ENCODE peak calls at places on chromosome 4, in four cellular contexts. One of them, this sample, is unnamed.

GRCh38 chr4:71607780-71608673 is 175.9 kb downstream of the GC start:
- DNase-seq in stomach: no peak
- DNase-seq in K562: no peak
- DNase-seq in A549: peak; percentile 87
- DNase-seq in this sample: no peak

GRCh38 chr4:79259242-79259641 is 66.6 kb downstream of the NAA11 start:
- DNase-seq in A549: no peak
- DNase-seq in K562: no peak
- DNase-seq in stomach: no peak
- DNase-seq in this sample: no peak

GRCh38 chr4:121072080-121072835 is at the start of gene NDNF:
- DNase-seq in A549: no peak
- DNase-seq in K562: no peak
- DNase-seq in stomach: no peak
- DNase-seq in this sample: peak; percentile 69

GRCh38 chr4:127304356-127304755 is 328.4 kb upstream of the INTU start:
- DNase-seq in A549: no peak
- DNase-seq in K562: no peak
- DNase-seq in stomach: no peak
- DNase-seq in this sample: no peak

GRCh38 chr4:133802741-133803140 is 398.8 kb downstream of the PABPC4L start:
- DNase-seq in A549: no peak
- DNase-seq in stomach: no peak
- DNase-seq in K562: no peak
- DNase-seq in this sample: no peak

GRCh38 chr4:4574792-4575191 is 32.9 kb upstream of the STX18 start:
- DNase-seq in K562: peak; percentile 4
- DNase-seq in stomach: no peak
- DNase-seq in A549: peak; percentile 48
- DNase-seq in this sample: peak; percentile 47

GRCh38 chr4:76251448-76252270 is at the start of gene FAM47E:
- DNase-seq in K562: peak; percentile 34
- DNase-seq in stomach: peak; percentile 88
- DNase-seq in A549: peak; percentile 57
- DNase-seq in this sample: peak; percentile 86

GRCh38 chr4:100848865-100849264 is 331.0 kb upstream of the EMCN start:
- DNase-seq in A549: peak; percentile 19
- DNase-seq in stomach: no peak
- DNase-seq in K562: no peak
- DNase-seq in this sample: no peak

GRCh38 chr4:37673523-37674192 is 12.5 kb downstream of the RELL1 start:
- DNase-seq in K562: no peak
- DNase-seq in stomach: no peak
- DNase-seq in A549: no peak
- DNase-seq in this sample: no peak

GRCh38 chr4:8121236-8122015 is 37.2 kb downstream of the ABLIM2 start:
- DNase-seq in K562: no peak
- DNase-seq in stomach: no peak
- DNase-seq in A549: no peak
- DNase-seq in this sample: no peak

GRCh38 chr4:128950796-128951195 is 141.3 kb downstream of the JADE1 start:
- DNase-seq in stomach: no peak
- DNase-seq in A549: no peak
- DNase-seq in K562: no peak
- DNase-seq in this sample: no peak

GRCh38 chr4:134650461-134650860 is 448.9 kb upstream of the PABPC4L start:
- DNase-seq in K562: no peak
- DNase-seq in stomach: no peak
- DNase-seq in A549: no peak
- DNase-seq in this sample: no peak

GRCh38 chr4:10114147-10114546 is 2.5 kb downstream of the WDR1 start:
- DNase-seq in K562: no peak
- DNase-seq in A549: no peak
- DNase-seq in stomach: no peak
- DNase-seq in this sample: no peak

GRCh38 chr4:47827339-47828047 is 10.4 kb downstream of the CORIN start:
- DNase-seq in K562: no peak
- DNase-seq in A549: no peak
- DNase-seq in stomach: no peak
- DNase-seq in this sample: no peak

GRCh38 chr4:134426821-134427220 is 225.2 kb upstream of the PABPC4L start:
- DNase-seq in A549: no peak
- DNase-seq in K562: no peak
- DNase-seq in stomach: no peak
- DNase-seq in this sample: no peak

GRCh38 chr4:26583865-26584652 is at the start of gene TBC1D19:
- DNase-seq in stomach: peak; percentile 91
- DNase-seq in A549: peak; percentile 88
- DNase-seq in K562: peak; percentile 90
- DNase-seq in this sample: peak; percentile 90
- TF ChIP-seq CTCF in stomach: no peak
- TF ChIP-seq CTCF in A549: no peak
- TF ChIP-seq CTCF in K562: no peak
- TF ChIP-seq CTCF in this sample: no peak

DNA sequence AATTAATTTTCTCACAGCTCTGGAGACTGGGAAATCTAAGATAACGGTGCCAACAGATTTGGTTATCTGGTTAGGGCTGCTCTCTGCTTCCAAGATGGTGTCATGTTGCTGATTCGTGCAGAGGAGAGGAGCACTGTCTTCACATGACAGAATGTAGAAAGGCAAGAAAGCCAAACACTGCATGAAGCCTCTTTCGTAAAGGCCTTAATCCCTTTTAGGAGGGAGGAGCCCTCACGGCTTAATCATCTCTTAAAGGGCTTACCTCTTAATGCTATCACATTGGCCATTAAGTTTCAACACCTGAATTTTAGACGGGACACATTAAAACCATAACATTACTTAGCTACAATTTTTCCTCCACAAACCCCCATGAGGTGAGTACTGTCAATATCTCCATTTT is 174.1 kb downstream of the COX18 start:
- DNase-seq in A549: no peak
- DNase-seq in stomach: no peak
- DNase-seq in K562: no peak
- DNase-seq in this sample: no peak
- H3K4me1 ChIP-seq in A549: no peaks in the 10 kb centered on the region
- H3K4me1 ChIP-seq in stomach: peaks cover 8% of the 10 kb centered on the region
- H3K4me1 ChIP-seq in K562: no peaks in the 10 kb centered on the region
- H3K4me1 ChIP-seq in this sample: no peaks in the 10 kb centered on the region

DNA sequence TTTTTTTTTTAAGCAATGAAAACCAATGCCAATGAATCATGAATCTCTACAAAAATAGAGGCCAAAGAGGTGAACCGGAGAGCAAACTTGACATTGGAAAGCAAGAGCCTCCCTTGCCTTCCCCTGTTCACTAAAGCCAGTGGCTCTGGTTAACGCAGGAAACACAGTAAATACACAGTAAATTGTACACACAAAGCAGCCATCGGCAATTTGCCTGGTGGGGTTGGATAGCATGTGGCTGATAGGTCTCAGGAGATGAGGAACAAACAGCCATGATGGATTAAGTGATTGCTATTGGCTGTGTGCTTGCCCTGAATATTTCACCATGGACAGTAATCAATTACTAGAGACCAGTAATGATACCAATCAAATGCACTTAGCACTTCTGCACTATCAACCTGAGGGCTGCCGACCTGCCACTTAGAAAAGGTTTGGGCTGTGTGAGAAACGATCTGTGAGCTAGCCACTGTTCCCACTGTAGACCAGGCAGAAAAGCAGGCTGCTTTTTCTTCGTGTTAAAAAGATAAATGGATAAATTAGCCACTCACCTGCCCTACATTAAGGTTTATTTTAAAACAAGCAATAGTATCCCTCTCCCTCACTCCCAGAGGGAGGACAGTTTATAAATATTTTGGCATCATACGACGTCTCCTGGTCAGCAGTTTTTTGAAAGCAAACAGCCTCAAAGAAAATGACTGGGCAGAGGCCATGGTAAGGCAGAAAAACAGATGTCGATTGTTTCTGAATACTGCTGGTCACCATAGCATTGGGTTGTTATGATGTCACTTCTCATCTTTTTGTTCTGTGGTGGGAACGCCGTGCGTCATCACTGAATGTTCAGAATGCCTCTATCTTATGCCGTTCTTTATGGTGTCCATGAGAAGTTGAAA is 167.1 kb downstream of the MAML3 start:
- DNase-seq in K562: no peak
- DNase-seq in A549: no peak
- DNase-seq in stomach: no peak
- DNase-seq in this sample: no peak
- TF ChIP-seq EP300 in K562: no peak
- TF ChIP-seq EP300 in A549: no peak
- TF ChIP-seq EP300 in stomach: no peak
- TF ChIP-seq EP300 in this sample: no peak

GRCh38 chr4:14254252-14254651 is 626.7 kb upstream of the BOD1L1 start:
- DNase-seq in A549: peak; percentile 11
- DNase-seq in K562: no peak
- DNase-seq in stomach: peak; percentile 49
- DNase-seq in this sample: peak; percentile 25
- TF ChIP-seq CTCF in A549: no peak
- TF ChIP-seq CTCF in K562: peak; percentile 14
- TF ChIP-seq CTCF in stomach: peak; percentile 50
- TF ChIP-seq CTCF in this sample: peak; percentile 35

GRCh38 chr4:82748781-82749504 is 49.7 kb downstream of the SCD5 start:
- DNase-seq in K562: peak; percentile 18
- DNase-seq in stomach: no peak
- DNase-seq in A549: no peak
- DNase-seq in this sample: no peak

GRCh38 chr4:82744284-82744963 is 54.2 kb downstream of the SCD5 start:
- DNase-seq in stomach: peak; percentile 82
- DNase-seq in A549: no peak
- DNase-seq in K562: no peak
- DNase-seq in this sample: no peak

GRCh38 chr4:82748176-82748575 is 50.4 kb downstream of the SCD5 start:
- DNase-seq in K562: no peak
- DNase-seq in A549: no peak
- DNase-seq in stomach: no peak
- DNase-seq in this sample: no peak

GRCh38 chr4:82745173-82745842 is 53.3 kb downstream of the SCD5 start:
- DNase-seq in K562: no peak
- DNase-seq in stomach: no peak
- DNase-seq in A549: no peak
- DNase-seq in this sample: no peak

DNA sequence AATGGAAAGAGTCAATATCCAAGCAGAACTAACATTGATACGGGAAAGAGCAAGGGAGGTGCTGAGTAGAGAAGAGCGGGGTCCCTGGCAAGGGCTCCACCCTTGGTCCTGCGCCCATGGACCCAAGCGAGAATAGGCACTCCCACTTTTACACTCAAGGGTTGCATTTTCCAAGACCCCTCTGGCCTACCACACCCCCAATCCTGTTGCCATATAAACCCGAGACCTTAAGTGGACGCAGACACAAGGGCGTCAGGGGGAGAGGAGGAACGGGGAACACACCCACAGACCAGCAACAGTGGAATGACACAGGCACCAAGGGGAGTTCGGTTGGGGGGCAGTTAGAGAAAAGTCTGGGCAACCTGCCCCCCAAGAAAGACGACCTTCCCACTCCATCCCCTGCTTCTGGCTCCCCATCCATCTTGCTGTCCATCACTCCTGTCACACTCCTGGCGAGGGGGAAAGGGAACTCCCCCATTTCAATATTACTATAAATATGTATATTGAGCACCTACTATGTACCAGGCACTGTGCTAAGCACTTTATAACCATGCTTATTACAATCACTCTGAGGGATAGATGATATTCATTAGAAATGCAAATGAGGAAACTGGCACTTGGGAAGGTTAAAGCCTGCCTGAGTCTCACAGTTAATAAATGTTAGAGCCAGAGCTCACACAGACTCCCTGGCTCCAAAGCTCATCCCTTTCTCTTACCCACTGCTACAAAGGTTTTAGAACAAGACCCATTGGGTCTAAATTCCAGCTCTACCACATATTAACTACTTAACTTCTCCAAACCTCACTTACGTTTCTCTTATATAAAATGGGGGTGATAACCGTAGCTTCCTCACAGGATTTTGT is 51.7 kb downstream of the SCD5 start:
- DNase-seq in stomach: no peak
- DNase-seq in A549: no peak
- DNase-seq in K562: peak; percentile 26
- DNase-seq in this sample: no peak
- H3K4me1 ChIP-seq in stomach: no peaks in the 10 kb centered on the region
- H3K4me1 ChIP-seq in A549: no peaks in the 10 kb centered on the region
- H3K4me1 ChIP-seq in K562: no peaks in the 10 kb centered on the region
- H3K4me1 ChIP-seq in this sample: no peaks in the 10 kb centered on the region

GRCh38 chr4:99729186-99729585 is 71.6 kb upstream of the C4orf54 start:
- DNase-seq in K562: no peak
- DNase-seq in stomach: no peak
- DNase-seq in A549: no peak
- DNase-seq in this sample: no peak

GRCh38 chr4:99722662-99723061 is 65.0 kb upstream of the C4orf54 start:
- DNase-seq in A549: no peak
- DNase-seq in stomach: no peak
- DNase-seq in K562: peak; percentile 10
- DNase-seq in this sample: no peak

GRCh38 chr4:99720206-99720605 is 62.6 kb upstream of the C4orf54 start:
- DNase-seq in A549: no peak
- DNase-seq in K562: peak; percentile 8
- DNase-seq in stomach: no peak
- DNase-seq in this sample: no peak

GRCh38 chr4:99722006-99722405 is 64.4 kb upstream of the C4orf54 start:
- DNase-seq in stomach: no peak
- DNase-seq in K562: no peak
- DNase-seq in A549: no peak
- DNase-seq in this sample: no peak

GRCh38 chr4:99723555-99724450 is 66.2 kb upstream of the C4orf54 start:
- DNase-seq in K562: peak; percentile 88
- DNase-seq in A549: peak; percentile 68
- DNase-seq in stomach: peak; percentile 71
- DNase-seq in this sample: peak; percentile 76
- TF ChIP-seq EP300 in K562: no peak
- TF ChIP-seq EP300 in A549: no peak
- TF ChIP-seq EP300 in stomach: no peak
- TF ChIP-seq EP300 in this sample: no peak

GRCh38 chr4:2186133-2186864 is 55.6 kb downstream of the HAUS3 start:
- DNase-seq in K562: peak; percentile 36
- DNase-seq in stomach: peak; percentile 57
- DNase-seq in A549: peak; percentile 33
- DNase-seq in this sample: peak; percentile 24
- TF ChIP-seq CTCF in K562: peak; percentile 55
- TF ChIP-seq CTCF in stomach: no peak
- TF ChIP-seq CTCF in A549: peak; percentile 29
- TF ChIP-seq CTCF in this sample: peak; percentile 46